ENCODE peak calls at places on chromosomes 6 and 20, in ten cellular contexts. C is thoracic aorta, K is transverse colon, X is hepatocyte, D is brain microvascular endothelial cell, H is Calu3, F is IMR-90, M is epithelial cell of esophagus, I is AG09309, Q is GM06990. W is an unnamed sample.

GRCh38 chr6:134400941-134401340 is 83.0 kb upstream of the SGK1 start:
- DNase-seq in C (no peak), K (no peak), X (no peak), D (no peak), H (peak), F (no peak), M (peak), I (no peak), Q (no peak), W (no peak)

GRCh38 chr6:140475086-140475485 is 1100.6 kb upstream of the CITED2 start:
- DNase-seq in C (no peak), K (no peak), X (no peak), D (no peak), H (no peak), F (no peak), M (peak), I (no peak), Q (no peak), W (no peak)

GRCh38 chr6:55265409-55266114 is 61.7 kb upstream of the GFRAL start:
- DNase-seq in C (no peak), K (no peak), X (no peak), D (no peak), H (no peak), F (no peak), M (no peak), I (no peak), Q (no peak), W (no peak)

GRCh38 chr6:164227952-164228522 is 813.5 kb downstream of the QKI start:
- DNase-seq in C (no peak), K (no peak), X (no peak), D (no peak), H (no peak), F (no peak), M (no peak), I (no peak), Q (no peak), W (no peak)

GRCh38 chr6:22290045-22290444 is 6.8 kb downstream of the PRL start:
- DNase-seq in C (no peak), K (no peak), X (no peak), D (no peak), H (no peak), F (no peak), M (no peak), I (no peak), Q (no peak), W (no peak)

GRCh38 chr6:130027948-130028347 is 9.6 kb downstream of the L3MBTL3 start:
- DNase-seq in C (no peak), K (no peak), X (no peak), D (no peak), H (no peak), F (no peak), M (no peak), I (no peak), Q (peak), W (no peak)

GRCh38 chr6:39758905-39759605 is 33.1 kb upstream of the DAAM2 start:
- DNase-seq in C (no peak), K (no peak), X (no peak), D (no peak), H (no peak), F (no peak), M (no peak), I (no peak), Q (no peak), W (no peak)

GRCh38 chr6:26412225-26412624 is 10.2 kb downstream of the BTN3A1 start:
- DNase-seq in C (no peak), K (no peak), X (no peak), D (no peak), H (no peak), F (no peak), M (no peak), I (no peak), Q (no peak), W (no peak)

GRCh38 chr20:59253779-59254319 is 46.6 kb upstream of the EDN3 start:
- DNase-seq in C (no peak), K (peak), X (no peak), D (no peak), H (no peak), F (no peak), M (no peak), I (no peak), Q (no peak), W (peak)

GRCh38 chr6:90523779-90524310 is 63.0 kb downstream of the MAP3K7 start:
- DNase-seq in C (no peak), K (no peak), X (no peak), D (no peak), H (no peak), F (no peak), M (no peak), I (no peak), Q (no peak), W (no peak)

GRCh38 chr6:35566794-35567193 is 54.1 kb upstream of the TULP1 start:
- DNase-seq in C (no peak), K (no peak), X (peak), D (no peak), H (no peak), F (no peak), M (no peak), I (no peak), Q (no peak), W (no peak)

GRCh38 chr20:23205656-23206055 is 119.5 kb upstream of the CD93 start:
- DNase-seq in C (peak), K (peak), X (peak), D (no peak), H (no peak), F (peak), M (peak), I (no peak), Q (no peak), W (no peak)

GRCh38 chr20:8454137-8454712 is 322.2 kb downstream of the PLCB1 start:
- DNase-seq in C (no peak), K (no peak), X (peak), D (peak), H (no peak), F (peak), M (peak), I (peak), Q (no peak), W (peak)

GRCh38 chr20:37796121-37796520 is 102.3 kb downstream of the CTNNBL1 start:
- DNase-seq in C (no peak), K (no peak), X (peak), D (no peak), H (no peak), F (no peak), M (no peak), I (no peak), Q (no peak), W (no peak)

GRCh38 chr6:104956663-104957294 is at the start of gene LIN28B:
- DNase-seq in C (no peak), K (no peak), X (no peak), D (no peak), H (no peak), F (no peak), M (no peak), I (no peak), Q (no peak), W (no peak)

GRCh38 chr20:21767200-21767738 is 61.8 kb downstream of the PAX1 start:
- DNase-seq in C (no peak), K (no peak), X (no peak), D (no peak), H (no peak), F (no peak), M (no peak), I (no peak), Q (no peak), W (no peak)

DNA sequence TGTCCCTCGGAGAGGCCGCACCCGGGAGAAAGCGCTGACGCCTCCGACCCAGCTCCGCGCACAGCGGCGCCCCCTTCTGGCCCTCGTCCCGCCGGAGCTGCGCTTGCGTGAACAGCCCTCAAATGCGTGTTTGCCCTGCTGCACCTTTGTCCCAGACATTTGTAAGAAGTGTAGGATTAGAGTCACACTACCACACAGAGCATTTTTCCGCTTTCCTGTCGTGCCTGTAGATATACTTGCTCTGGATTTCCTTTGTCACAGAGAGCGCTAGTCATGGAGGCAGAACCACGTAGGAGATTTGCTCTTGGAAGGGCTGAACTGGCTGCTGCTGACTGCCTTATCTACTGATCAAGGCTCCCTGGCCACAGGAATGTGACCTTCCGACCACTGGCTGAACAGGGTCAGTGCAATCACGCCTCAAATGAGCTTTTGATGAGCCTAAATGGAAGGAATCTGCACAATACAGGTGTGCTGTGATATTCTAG is 62.3 kb downstream of the PAX1 start:
- DNase-seq in C (no peak), K (no peak), X (peak), D (no peak), H (no peak), F (no peak), M (no peak), I (no peak), Q (peak), W (peak)
- TF ChIP-seq CTCF in C (no peak), K (no peak), X (peak), D (no peak), H (no peak), F (no peak), M (no peak), I (no peak), Q (peak), W (no peak)

GRCh38 chr20:17655286-17655651 is 26.8 kb downstream of the RRBP1 start:
- DNase-seq in C (no peak), K (no peak), X (no peak), D (peak), H (no peak), F (no peak), M (no peak), I (no peak), Q (no peak), W (no peak)
- TF ChIP-seq CTCF in C (no peak), K (no peak), X (no peak), D (no peak), H (no peak), F (no peak), M (no peak), I (no peak), Q (no peak), W (no peak)

GRCh38 chr6:83511901-83512681 is at the start of gene PRSS35:
- DNase-seq in C (no peak), K (peak), X (peak), D (peak), H (peak), F (peak), M (peak), I (no peak), Q (peak), W (peak)
- TF ChIP-seq CTCF in C (peak), K (peak), X (peak), D (peak), H (peak), F (peak), M (peak), I (peak), Q (peak), W (peak)

DNA sequence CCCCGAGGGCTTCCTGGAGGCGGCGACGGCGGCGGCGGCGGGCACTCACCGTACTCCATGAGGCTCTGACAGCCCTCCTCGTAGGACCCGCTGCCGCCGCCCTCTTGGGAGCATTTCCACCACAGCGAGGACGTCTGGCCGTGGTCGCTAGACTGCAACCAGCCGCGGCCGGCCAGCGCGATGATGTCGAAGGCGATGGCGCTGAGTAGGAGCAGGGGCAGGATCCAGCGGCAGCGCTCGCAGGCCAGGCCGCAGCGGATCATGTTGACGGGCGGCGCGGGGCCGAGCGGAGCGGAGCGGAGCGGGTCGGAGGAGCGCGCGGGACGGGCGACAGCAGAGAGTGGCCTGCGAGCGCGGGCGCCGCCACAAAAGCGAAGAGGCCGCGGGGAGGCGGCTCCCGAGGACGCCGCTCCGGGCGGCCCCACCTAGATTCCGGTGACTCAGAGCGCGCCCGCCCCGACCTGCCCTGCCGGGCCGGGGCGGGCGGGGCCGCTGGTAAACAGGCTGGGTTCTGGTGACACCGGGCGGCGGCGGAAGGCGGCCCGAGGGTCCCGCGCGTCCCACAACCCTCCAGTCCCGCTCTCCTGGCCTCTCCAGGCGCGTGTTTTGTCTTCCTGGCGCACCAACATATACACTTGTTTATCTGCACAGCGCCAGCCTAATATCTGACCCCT is at the start of gene PERP:
- DNase-seq in C (no peak), K (peak), X (peak), D (peak), H (peak), F (peak), M (peak), I (no peak), Q (peak), W (peak)
- TF ChIP-seq CTCF in C (no peak), K (peak), X (no peak), D (peak), H (no peak), F (no peak), M (no peak), I (no peak), Q (no peak), W (no peak)

DNA sequence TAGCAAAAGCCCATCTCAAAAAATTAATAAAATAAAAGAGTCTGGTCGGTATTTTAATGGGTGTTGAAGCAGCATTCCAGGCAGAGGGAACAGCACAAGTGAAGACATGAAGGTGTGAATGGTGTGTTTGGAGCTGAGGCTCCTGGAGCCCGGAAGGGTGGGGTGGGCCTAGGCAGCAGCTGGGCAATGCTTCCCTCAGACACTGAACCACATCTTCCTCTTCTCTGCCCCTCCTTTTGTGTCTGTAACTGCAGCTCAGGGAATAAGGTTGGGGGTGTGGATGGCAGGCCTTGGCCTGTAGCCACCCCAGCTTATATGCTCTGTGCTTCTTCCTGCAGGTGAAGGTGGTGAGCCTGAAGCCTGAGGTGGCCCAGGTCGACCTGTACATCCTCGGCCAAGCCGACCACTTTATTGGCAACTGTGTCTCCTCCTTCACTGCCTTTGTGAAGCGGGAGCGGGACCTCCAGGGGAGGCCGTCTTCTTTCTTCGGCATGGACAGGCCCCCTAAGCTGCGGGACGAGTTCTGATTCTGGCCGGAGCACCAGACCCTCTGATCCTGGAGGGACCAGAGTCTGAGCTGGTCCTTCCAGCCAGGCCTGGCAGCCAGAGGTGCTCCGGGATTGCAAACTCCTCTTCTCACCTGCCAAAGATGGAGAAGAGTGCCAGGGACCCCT is 26.6 kb downstream of the POFUT1 start:
- DNase-seq in C (no peak), K (no peak), X (no peak), D (no peak), H (no peak), F (no peak), M (no peak), I (no peak), Q (no peak), W (no peak)
- TF ChIP-seq CTCF in C (no peak), K (no peak), X (no peak), D (no peak), H (no peak), F (no peak), M (no peak), I (no peak), Q (no peak), W (no peak)

DNA sequence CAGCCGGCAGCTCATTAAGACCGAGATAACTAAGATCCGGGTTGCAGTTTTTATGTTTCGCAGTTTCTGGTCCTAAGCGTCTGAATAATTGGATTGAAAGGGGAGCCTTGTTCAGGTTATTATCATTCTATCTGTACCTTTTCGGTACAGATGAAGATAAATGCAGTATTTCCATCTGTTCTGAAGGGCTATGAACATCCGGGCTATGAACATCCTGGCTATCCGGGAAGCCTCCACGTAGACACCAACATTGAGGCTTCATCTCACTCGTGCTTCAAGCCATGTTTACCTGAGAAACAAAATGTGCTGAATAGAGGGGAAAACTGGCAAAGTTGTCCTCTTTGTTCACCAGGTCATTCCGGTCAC is 399 bp upstream of the REPS1 start:
- DNase-seq in C (no peak), K (no peak), X (no peak), D (no peak), H (no peak), F (peak), M (no peak), I (no peak), Q (no peak), W (no peak)
- TF ChIP-seq CTCF in C (peak), K (peak), X (no peak), D (no peak), H (no peak), F (no peak), M (no peak), I (no peak), Q (no peak), W (peak)

GRCh38 chr6:139080255-139080920 is 51.8 kb downstream of the ABRACL start:
- DNase-seq in C (peak), K (no peak), X (no peak), D (peak), H (no peak), F (no peak), M (peak), I (no peak), Q (no peak), W (no peak)
- TF ChIP-seq CTCF in C (no peak), K (no peak), X (no peak), D (no peak), H (no peak), F (no peak), M (no peak), I (no peak), Q (no peak), W (no peak)